ENCODE peak calls at places on chromosome 7, in seven cellular contexts. Y is GM23338, Z is K562, X is HCT116, T is GM12878, D is transverse colon, K is sigmoid colon. F is an unnamed sample.
A peak's percentile ranks its signal among the peaks of the same experiment; 100 is the strongest.

GRCh38 chr7:73615886-73616285 is 8.4 kb downstream of the MLXIPL start:
- DNase-seq in Y (peak; percentile 59), Z (no peak), X (no peak), T (no peak), D (no peak), K (no peak), F (no peak)

GRCh38 chr7:35758421-35758820 is 42.4 kb upstream of the SEPTIN7 start:
- DNase-seq in Y (peak; percentile 48), Z (peak; percentile 27), X (no peak), T (no peak), D (no peak), K (no peak), F (no peak)

GRCh38 chr7:142088022-142088714 is 23.4 kb upstream of the MGAM2 start:
- DNase-seq in Y (no peak), Z (no peak), X (no peak), T (no peak), D (peak; percentile 12), K (no peak), F (no peak)

GRCh38 chr7:15554744-15555143 is 7.1 kb downstream of the AGMO start:
- DNase-seq in Y (no peak), Z (no peak), X (no peak), T (no peak), D (no peak), K (no peak), F (no peak)

GRCh38 chr7:150742286-150742968 is 5.2 kb downstream of the GIMAP5 start:
- DNase-seq in Y (no peak), Z (no peak), X (no peak), T (no peak), D (no peak), K (no peak), F (no peak)

GRCh38 chr7:30162622-30163124 is 27.9 kb downstream of the MTURN start:
- DNase-seq in Y (no peak), Z (no peak), X (no peak), T (no peak), D (no peak), K (no peak), F (no peak)

GRCh38 chr7:71695189-71695588 is 563.2 kb downstream of the GALNT17 start:
- DNase-seq in Y (no peak), Z (no peak), X (no peak), T (no peak), D (no peak), K (no peak), F (no peak)

GRCh38 chr7:142459557-142459963 is 201.7 kb upstream of the PRSS58 start:
- DNase-seq in Y (peak; percentile 71), Z (peak; percentile 69), X (peak; percentile 41), T (no peak), D (peak; percentile 19), K (no peak), F (no peak)

GRCh38 chr7:40175725-40176510 is 41.1 kb downstream of the SUGCT start:
- DNase-seq in Y (no peak), Z (no peak), X (no peak), T (no peak), D (no peak), K (no peak), F (no peak)

GRCh38 chr7:34747842-34748241 is 89.8 kb downstream of the NPSR1 start:
- DNase-seq in Y (no peak), Z (no peak), X (no peak), T (no peak), D (no peak), K (no peak), F (no peak)

GRCh38 chr7:127690806-127691205 is 38.8 kb downstream of the SND1 start:
- DNase-seq in Y (no peak), Z (no peak), X (no peak), T (no peak), D (no peak), K (no peak), F (no peak)

GRCh38 chr7:106737202-106737562 is 76.2 kb upstream of the CCDC71L start:
- DNase-seq in Y (peak; percentile 14), Z (peak; percentile 52), X (no peak), T (no peak), D (no peak), K (no peak), F (no peak)

GRCh38 chr7:27767374-27767773 is 27.4 kb downstream of the TAX1BP1 start:
- DNase-seq in Y (no peak), Z (no peak), X (no peak), T (no peak), D (no peak), K (no peak), F (no peak)

GRCh38 chr7:21767300-21767900 is 178.3 kb downstream of the CDCA7L start:
- DNase-seq in Y (peak; percentile 94), Z (peak; percentile 74), X (peak; percentile 91), T (peak; percentile 26), D (peak; percentile 24), K (no peak), F (no peak)

GRCh38 chr7:143382126-143382790 is 1.1 kb downstream of the ZYX start:
- DNase-seq in Y (no peak), Z (peak; percentile 27), X (no peak), T (no peak), D (no peak), K (peak; percentile 64), F (no peak)

GRCh38 chr7:92609921-92610518 is 19.8 kb upstream of the FAM133B start:
- DNase-seq in Y (peak; percentile 52), Z (peak; percentile 42), X (no peak), T (no peak), D (no peak), K (no peak), F (no peak)

GRCh38 chr7:3112499-3113134 is 69.0 kb upstream of the CARD11 start:
- DNase-seq in Y (no peak), Z (no peak), X (no peak), T (no peak), D (no peak), K (no peak), F (no peak)

GRCh38 chr7:128197586-128197985 is 43.5 kb upstream of the LEP start:
- DNase-seq in Y (no peak), Z (no peak), X (no peak), T (no peak), D (no peak), K (peak; percentile 38), F (no peak)

GRCh38 chr7:103660455-103661371 is 214.7 kb upstream of the SLC26A5 start:
- DNase-seq in Y (no peak), Z (peak; percentile 72), X (no peak), T (no peak), D (no peak), K (no peak), F (no peak)

GRCh38 chr7:114419441-114420107 is 5.0 kb downstream of the FOXP2 start:
- DNase-seq in Y (no peak), Z (no peak), X (no peak), T (no peak), D (no peak), K (no peak), F (no peak)

GRCh38 chr7:114414151-114415053 is at the start of gene FOXP2:
- DNase-seq in Y (no peak), Z (no peak), X (no peak), T (no peak), D (no peak), K (no peak), F (no peak)

GRCh38 chr7:114416089-114416990 is 1.7 kb downstream of the FOXP2 start:
- DNase-seq in Y (no peak), Z (no peak), X (no peak), T (no peak), D (no peak), K (no peak), F (no peak)

GRCh38 chr7:114415054-114415997 is 711 bp downstream of the FOXP2 start:
- DNase-seq in Y (no peak), Z (no peak), X (no peak), T (no peak), D (no peak), K (no peak), F (no peak)

GRCh38 chr7:114418117-114418516 is 3.5 kb downstream of the FOXP2 start:
- DNase-seq in Y (no peak), Z (no peak), X (no peak), T (no peak), D (no peak), K (no peak), F (no peak)
- H3K4me1 ChIP-seq in Y (peaks cover 24% of the 10 kb centered on the region), Z (no peaks in the 10 kb centered on the region), X (peaks cover 5% of the 10 kb centered on the region), T (no peaks in the 10 kb centered on the region), D (peaks cover 51% of the 10 kb centered on the region), K (peaks cover 50% of the 10 kb centered on the region), F (no peaks in the 10 kb centered on the region)

DNA sequence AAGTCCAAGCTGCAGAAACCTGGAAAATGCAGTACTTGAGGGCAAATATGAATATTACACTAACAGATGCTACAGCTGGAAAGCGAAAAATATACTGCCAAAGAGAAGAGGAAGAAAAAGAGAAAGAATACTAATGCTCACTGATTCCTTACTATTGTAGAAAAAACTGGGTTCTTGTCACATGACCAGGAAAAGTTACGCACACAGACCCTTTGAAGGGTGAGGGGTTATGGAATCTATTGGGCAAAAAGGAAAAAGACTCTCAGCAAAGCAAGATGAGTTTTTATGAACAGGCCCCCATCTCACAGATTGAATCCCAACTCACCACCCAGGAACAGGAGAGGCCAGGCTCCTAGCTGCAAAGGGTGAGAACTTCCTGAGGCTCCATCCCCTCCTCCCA is 228.1 kb upstream of the KLF14 start:
- DNase-seq in Y (no peak), Z (no peak), X (no peak), T (no peak), D (no peak), K (no peak), F (no peak)
- H3K4me3 ChIP-seq in Y (no peak overlapping the region), Z (no peak overlapping the region), X (no peak overlapping the region), T (peak overlapping the region; percentile 6), D (no peak overlapping the region), K (no peak overlapping the region), F (no peak overlapping the region)

DNA sequence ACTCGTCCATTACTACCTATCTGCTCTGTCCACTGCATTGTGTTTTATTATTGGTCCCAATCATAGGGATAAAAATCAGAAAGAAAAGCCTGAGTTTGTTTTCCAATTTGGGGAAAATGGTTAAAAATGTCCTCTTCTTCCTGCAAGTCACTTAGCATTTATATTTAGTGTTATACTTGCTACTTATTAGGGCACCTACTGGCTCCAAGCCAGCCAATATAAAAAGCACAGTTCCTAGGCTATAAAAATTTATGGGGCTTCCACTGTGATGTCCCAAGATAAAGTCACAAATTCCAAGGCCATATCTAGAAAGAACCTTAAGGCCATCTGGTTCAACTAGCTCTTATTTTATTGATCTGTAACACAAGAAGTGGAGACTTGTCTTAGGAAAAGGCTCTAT is 3.2 kb downstream of the SLC35B4 start:
- DNase-seq in Y (no peak), Z (no peak), X (no peak), T (no peak), D (peak; percentile 19), K (no peak), F (no peak)
- TF ChIP-seq POLR2AphosphoS5 in Y (no peak), Z (no peak), X (no peak), T (no peak), D (no peak), K (no peak), F (no peak)

GRCh38 chr7:6256709-6257535 is 15.5 kb downstream of the CYTH3 start:
- DNase-seq in Y (no peak), Z (no peak), X (no peak), T (peak; percentile 89), D (peak; percentile 22), K (no peak), F (peak; percentile 47)

GRCh38 chr7:6254891-6255290 is 17.5 kb downstream of the CYTH3 start:
- DNase-seq in Y (no peak), Z (no peak), X (no peak), T (no peak), D (no peak), K (no peak), F (no peak)

GRCh38 chr7:6259257-6259656 is 13.2 kb downstream of the CYTH3 start:
- DNase-seq in Y (no peak), Z (no peak), X (no peak), T (no peak), D (no peak), K (no peak), F (no peak)

GRCh38 chr7:6258440-6259182 is 13.8 kb downstream of the CYTH3 start:
- DNase-seq in Y (no peak), Z (no peak), X (no peak), T (no peak), D (no peak), K (no peak), F (no peak)

GRCh38 chr7:6257602-6258001 is 14.8 kb downstream of the CYTH3 start:
- DNase-seq in Y (no peak), Z (no peak), X (no peak), T (no peak), D (no peak), K (no peak), F (peak; percentile 7)
- H3K4me1 ChIP-seq in Y (peaks cover 8% of the 10 kb centered on the region), Z (no peaks in the 10 kb centered on the region), X (no peaks in the 10 kb centered on the region), T (peaks cover 17% of the 10 kb centered on the region), D (peaks cover 51% of the 10 kb centered on the region), K (peaks cover 25% of the 10 kb centered on the region), F (peaks cover 34% of the 10 kb centered on the region)

F was measured in spleen.